ENCODE peak calls at places on chromosomes 3 and 15, in eight cellular contexts. C, T, S, D, B, J, V and N are unnamed samples.
A peak's percentile ranks its signal among the peaks of the same experiment; 100 is the strongest.

GRCh38 chr15:41904487-41905359 is 10.9 kb upstream of the SPTBN5 start:
- DNase-seq in S (peak; percentile 65), D (peak; percentile 65), J (peak; percentile 57), V (peak; percentile 79), C (peak; percentile 83), T (peak; percentile 64), B (peak; percentile 80), N (peak; percentile 74)

GRCh38 chr3:150172356-150172755 is 201.7 kb upstream of the PFN2 start:
- DNase-seq in C (no peak), V (no peak), J (no peak), S (no peak), D (no peak), T (no peak), B (no peak), N (no peak)

GRCh38 chr15:31327674-31328424 is 1.2 kb downstream of the KLF13 start:
- DNase-seq in C (peak; percentile 72), V (peak; percentile 56), B (peak; percentile 38), D (peak; percentile 88), T (peak; percentile 82), S (peak; percentile 19), J (no peak), N (peak; percentile 52)

GRCh38 chr15:52010633-52011595 is 8.1 kb upstream of the MAPK6 start:
- DNase-seq in V (peak; percentile 89), S (peak; percentile 97), T (no peak), B (no peak), C (no peak), D (no peak), J (peak; percentile 88), N (peak; percentile 67)

GRCh38 chr3:107204121-107204520 is 173.1 kb upstream of the CCDC54 start:
- DNase-seq in J (no peak), C (no peak), D (no peak), T (no peak), S (no peak), B (no peak), V (no peak), N (no peak)

GRCh38 chr15:31483924-31484368 is 157.3 kb downstream of the KLF13 start:
- DNase-seq in S (no peak), V (no peak), B (no peak), C (no peak), D (peak; percentile 49), T (no peak), J (no peak), N (no peak)

GRCh38 chr3:155442066-155442465 is 148.6 kb upstream of the STRIT1 start:
- DNase-seq in C (no peak), V (peak; percentile 41), S (peak; percentile 2), T (no peak), J (no peak), D (no peak), B (no peak), N (no peak)

GRCh38 chr15:78034495-78035191 is 42.9 kb downstream of the TBC1D2B start:
- DNase-seq in J (no peak), S (peak; percentile 38), D (peak; percentile 79), B (no peak), T (no peak), C (no peak), V (no peak), N (no peak)

GRCh38 chr3:151224268-151224909 is 21.4 kb upstream of the GPR171 start:
- DNase-seq in C (no peak), V (no peak), D (no peak), B (no peak), S (no peak), J (no peak), T (no peak), N (no peak)

GRCh38 chr3:126025862-126026261 is 56.9 kb downstream of the ROPN1B start:
- DNase-seq in V (no peak), D (no peak), J (no peak), S (no peak), B (no peak), C (no peak), T (no peak), N (no peak)

GRCh38 chr3:173371848-173372487 is 25.6 kb upstream of the NLGN1 start:
- DNase-seq in D (no peak), B (no peak), S (peak; percentile 34), T (peak; percentile 41), C (peak; percentile 31), V (peak; percentile 59), J (peak; percentile 22), N (no peak)

GRCh38 chr3:103184772-103185171 is 750.0 kb downstream of the ZPLD1 start:
- DNase-seq in V (peak; percentile 47), D (no peak), J (no peak), T (no peak), C (no peak), S (no peak), B (no peak), N (no peak)

GRCh38 chr3:107212709-107213664 is 164.3 kb upstream of the CCDC54 start:
- DNase-seq in D (no peak), T (no peak), B (no peak), J (no peak), C (no peak), S (peak; percentile 15), V (no peak), N (no peak)

GRCh38 chr3:123229145-123229544 is 27.4 kb downstream of the SEC22A start:
- DNase-seq in T (no peak), J (no peak), C (no peak), D (no peak), S (peak; percentile 2), V (no peak), B (no peak), N (no peak)

GRCh38 chr15:38103564-38103963 is 149.1 kb upstream of the SPRED1 start:
- DNase-seq in T (no peak), J (no peak), V (no peak), D (no peak), S (no peak), C (no peak), B (no peak), N (no peak)

GRCh38 chr3:164222200-164222599 is 856.1 kb downstream of the SI start:
- DNase-seq in D (no peak), V (no peak), T (no peak), C (no peak), J (no peak), S (no peak), B (no peak), N (no peak)

GRCh38 chr3:143122608-143123352 is 3.2 kb downstream of the CHST2 start:
- DNase-seq in T (no peak), D (no peak), V (no peak), B (no peak), C (no peak), J (no peak), S (no peak), N (no peak)
- H3K4me3 ChIP-seq in T (no peak overlapping the region), D (peak overlapping the region; percentile 53), V (no peak overlapping the region), B (no peak overlapping the region), C (no peak overlapping the region), J (no peak overlapping the region), S (no peak overlapping the region), N (no peak overlapping the region)

GRCh38 chr15:48478581-48478980 is 147.4 kb downstream of the DUT start:
- DNase-seq in B (no peak), S (no peak), T (no peak), V (no peak), D (no peak), C (no peak), J (no peak), N (no peak)

GRCh38 chr15:48481802-48482201 is 150.6 kb downstream of the DUT start:
- DNase-seq in S (peak; percentile 80), D (no peak), T (no peak), J (no peak), B (no peak), C (no peak), V (no peak), N (no peak)

GRCh38 chr15:48477795-48478360 is 146.6 kb downstream of the DUT start:
- DNase-seq in T (no peak), B (no peak), D (no peak), J (no peak), C (no peak), S (no peak), V (no peak), N (no peak)

GRCh38 chr15:48475600-48476395 is 144.6 kb downstream of the DUT start:
- DNase-seq in V (no peak), S (no peak), D (no peak), T (no peak), B (no peak), J (no peak), C (no peak), N (no peak)

DNA sequence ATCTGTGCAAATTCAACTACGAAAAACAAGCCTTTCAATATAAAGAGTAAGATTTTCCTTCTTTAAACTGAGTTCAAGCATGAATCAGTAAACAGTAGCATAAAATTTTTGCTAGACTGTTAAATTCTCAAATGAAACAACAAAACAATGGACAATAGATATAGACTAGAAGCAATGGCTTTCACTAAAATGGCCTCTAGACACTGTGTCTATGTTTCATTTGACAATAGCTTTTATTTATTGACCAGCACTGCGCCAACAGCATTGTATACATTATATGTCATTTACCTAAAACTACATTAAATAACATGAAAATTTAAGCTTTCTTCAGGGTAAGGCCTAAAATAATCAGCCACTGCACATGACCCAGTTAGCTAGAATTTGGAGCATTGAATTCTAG is 148.5 kb downstream of the DUT start:
- DNase-seq in D (no peak), J (no peak), S (no peak), C (no peak), V (no peak), B (no peak), T (no peak), N (no peak)
- H3K27ac ChIP-seq in D (no peak overlapping the region), J (no peak overlapping the region), S (no peak overlapping the region), C (no peak overlapping the region), V (no peak overlapping the region), B (no peak overlapping the region), T (no peak overlapping the region), N (no peak overlapping the region)

DNA sequence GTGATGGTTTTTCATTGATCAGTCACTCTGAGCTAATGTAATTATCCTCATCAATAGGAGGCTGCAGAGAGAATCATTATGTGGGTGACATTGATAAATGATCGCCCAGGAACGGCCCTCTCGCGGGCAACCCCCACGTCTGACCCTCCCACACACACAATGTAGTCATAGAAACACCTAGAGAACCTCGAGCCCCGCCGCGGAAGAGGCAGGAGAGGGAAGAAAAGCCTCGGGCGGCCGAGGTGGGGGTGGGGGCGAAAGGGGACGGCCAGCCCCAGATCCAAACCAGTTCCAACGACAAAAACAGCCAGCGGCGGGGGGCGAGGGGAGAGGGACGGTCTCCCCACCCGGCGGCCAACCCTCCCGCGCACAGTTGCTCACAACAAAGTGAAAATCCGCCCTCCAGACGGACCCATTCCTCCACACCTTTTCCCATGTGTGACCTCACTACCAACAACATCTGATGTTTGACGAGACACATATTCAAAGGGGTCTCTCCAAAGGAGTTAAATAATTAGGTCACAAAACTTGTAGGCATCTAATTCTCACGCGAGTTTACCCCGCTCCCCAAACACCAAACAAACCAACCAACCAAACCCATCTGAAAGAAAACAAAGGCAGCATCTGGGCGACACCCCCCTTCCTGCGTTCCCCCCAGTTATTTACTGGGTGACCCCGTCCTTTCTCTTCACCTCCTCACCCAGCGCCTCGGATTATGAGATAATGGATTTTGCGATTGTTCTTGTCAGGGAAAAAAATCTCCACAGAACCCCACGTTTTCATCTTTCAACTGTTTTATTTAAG is 212.9 kb downstream of the MEIS2 start:
- DNase-seq in B (no peak), C (peak; percentile 75), S (no peak), T (no peak), D (no peak), V (no peak), J (no peak), N (peak; percentile 27)
- H3K4me3 ChIP-seq in B (peak overlapping the region; percentile 40), C (peak overlapping the region; percentile 27), S (peak overlapping the region; percentile 31), T (peak overlapping the region; percentile 14), D (no peak overlapping the region), V (no peak overlapping the region), J (peak overlapping the region; percentile 18), N (no peak overlapping the region)

DNA sequence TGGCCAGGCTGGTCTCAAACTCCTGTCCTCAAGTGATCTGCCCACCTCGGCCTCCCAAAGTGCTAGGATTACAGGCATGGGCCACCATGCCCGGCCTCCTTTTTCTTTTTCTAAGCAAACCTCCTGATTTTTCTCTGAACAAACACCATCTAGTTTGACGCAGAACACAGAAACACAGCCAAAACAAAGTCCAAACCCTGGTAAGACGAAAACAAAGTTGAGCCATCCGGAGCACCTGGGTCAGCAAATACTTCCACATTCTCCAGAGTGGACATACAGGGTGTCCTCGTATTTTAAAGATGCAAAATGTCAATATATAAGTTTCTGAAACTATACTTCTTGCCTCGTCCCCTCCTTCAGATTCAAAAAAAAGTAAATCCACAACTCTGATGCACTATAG is 635.1 kb upstream of the ADAMTS9 start:
- DNase-seq in S (no peak), D (no peak), C (no peak), J (no peak), T (no peak), V (no peak), B (no peak), N (no peak)
- H3K27ac ChIP-seq in S (no peak overlapping the region), D (no peak overlapping the region), C (no peak overlapping the region), J (no peak overlapping the region), T (no peak overlapping the region), V (no peak overlapping the region), B (no peak overlapping the region), N (no peak overlapping the region)